ENCODE peak calls at places on chromosomes 1 and 21, in five cellular contexts. L is MM.1S, Y is adrenal gland, T is WTC11, U is OCI-LY7. Q is an unnamed sample.
A peak's percentile ranks its signal among the peaks of the same experiment; 100 is the strongest.

GRCh38 chr1:221302357-221303147 is 423.3 kb downstream of the HLX start:
- DNase-seq in Y (no peak), U (no peak), L (no peak), T (no peak), Q (no peak)

GRCh38 chr1:205312866-205313680 is 8.5 kb downstream of the NUAK2 start:
- DNase-seq in U (no peak), L (peak; percentile 42), Y (no peak), T (no peak), Q (no peak)

GRCh38 chr1:23619299-23620188 is 60.2 kb upstream of the ID3 start:
- DNase-seq in Y (no peak), L (peak; percentile 91), U (peak; percentile 97), T (peak; percentile 71), Q (peak; percentile 86)

GRCh38 chr1:31669433-31669785 is 24.7 kb upstream of the PEF1 start:
- DNase-seq in U (no peak), T (no peak), L (no peak), Y (no peak), Q (no peak)

GRCh38 chr1:113950908-113951307 is 21.8 kb downstream of the HIPK1 start:
- DNase-seq in Y (no peak), U (no peak), L (no peak), T (no peak), Q (no peak)

GRCh38 chr21:35658242-35658641 is 402.1 kb downstream of the SETD4 start:
- DNase-seq in Y (no peak), T (no peak), L (no peak), U (no peak), Q (no peak)

GRCh38 chr21:18443085-18443484 is 39.5 kb upstream of the TMPRSS15 start:
- DNase-seq in U (peak; percentile 41), Y (no peak), T (no peak), L (no peak), Q (no peak)

GRCh38 chr1:37606481-37607263 is 10.9 kb upstream of the GNL2 start:
- DNase-seq in Y (no peak), U (no peak), L (no peak), T (no peak), Q (no peak)

GRCh38 chr1:153616144-153616884 is at the start of gene S100A14:
- DNase-seq in T (no peak), Y (no peak), U (no peak), L (no peak), Q (no peak)

GRCh38 chr1:182962554-182963115 is 9.7 kb upstream of the SHCBP1L start:
- DNase-seq in L (peak; percentile 95), Y (peak; percentile 81), U (peak; percentile 81), T (peak; percentile 69), Q (peak; percentile 87)

GRCh38 chr1:11682287-11682771 is 1.4 kb upstream of the MAD2L2 start:
- DNase-seq in Y (no peak), T (peak; percentile 75), U (no peak), L (no peak), Q (no peak)

GRCh38 chr1:167312871-167313270 is 92.2 kb downstream of the POU2F1 start:
- DNase-seq in U (no peak), L (no peak), T (no peak), Y (no peak), Q (no peak)

GRCh38 chr21:45554477-45555175 is 12.4 kb upstream of the SLC19A1 start:
- DNase-seq in U (peak; percentile 72), Y (peak; percentile 85), T (peak; percentile 80), L (peak; percentile 92), Q (peak; percentile 94)

GRCh38 chr1:37480581-37481288 is 6.4 kb downstream of the ZC3H12A start:
- DNase-seq in U (no peak), Y (no peak), T (no peak), L (no peak), Q (no peak)

GRCh38 chr1:245086389-245086969 is 68.3 kb upstream of the KIF26B start:
- DNase-seq in T (no peak), L (no peak), Y (no peak), U (no peak), Q (no peak)

GRCh38 chr21:37032877-37033471 is 26.5 kb downstream of the RIPPLY3 start:
- DNase-seq in T (no peak), U (no peak), Y (peak; percentile 53), L (no peak), Q (no peak)

GRCh38 chr1:36752431-36752830 is 269.7 kb upstream of the CSF3R start:
- DNase-seq in T (no peak), L (no peak), Y (no peak), U (no peak), Q (no peak)

GRCh38 chr21:41095983-41096382 is 72.0 kb upstream of the BACE2 start:
- DNase-seq in L (no peak), T (no peak), U (no peak), Y (peak; percentile 11), Q (no peak)

GRCh38 chr1:101312192-101312591 is 75.4 kb downstream of the S1PR1 start:
- DNase-seq in U (no peak), Y (no peak), L (peak; percentile 19), T (no peak), Q (no peak)

GRCh38 chr1:38804062-38804886 is 55.3 kb downstream of the RRAGC start:
- DNase-seq in L (no peak), U (no peak), T (peak; percentile 63), Y (no peak), Q (peak; percentile 45)

DNA sequence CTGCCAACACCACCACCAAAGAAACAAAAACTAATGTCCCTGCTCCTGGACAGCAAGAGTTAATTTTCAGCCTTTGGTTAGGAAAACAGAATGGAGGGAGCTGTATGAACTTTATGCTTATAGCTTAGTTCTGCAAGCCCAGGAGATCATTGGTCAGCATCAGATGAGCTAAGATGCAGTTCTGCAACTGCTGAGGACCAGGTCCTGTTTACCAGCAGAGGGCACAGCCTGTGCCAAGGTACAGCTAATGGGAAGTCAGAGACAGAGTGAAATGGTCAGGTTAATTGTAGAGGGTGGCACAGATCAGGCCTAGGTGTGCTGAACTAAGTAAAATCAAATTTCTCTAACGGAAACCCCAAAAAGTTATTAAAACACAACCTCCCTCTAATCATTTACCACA is 161.3 kb downstream of the ROR1 start:
- DNase-seq in U (no peak), L (peak; percentile 56), T (no peak), Y (peak; percentile 18), Q (no peak)
- TF ChIP-seq CTCF in U (no peak), L (peak; percentile 55), T (no peak), Y (peak; percentile 29), Q (peak; percentile 11)

GRCh38 chr1:19612516-19612915 is 31.6 kb upstream of the NBL1 start:
- DNase-seq in Y (no peak), T (no peak), U (no peak), L (no peak), Q (no peak)

GRCh38 chr1:19616489-19616888 is 27.6 kb upstream of the NBL1 start:
- DNase-seq in U (no peak), Y (no peak), T (no peak), L (no peak), Q (no peak)

GRCh38 chr1:19613075-19613748 is 30.9 kb upstream of the NBL1 start:
- DNase-seq in U (no peak), T (no peak), Y (no peak), L (no peak), Q (no peak)

GRCh38 chr1:19618428-19618827 is 25.7 kb upstream of the NBL1 start:
- DNase-seq in Y (no peak), L (no peak), U (no peak), T (no peak), Q (no peak)

GRCh38 chr1:19615438-19615837 is 28.7 kb upstream of the NBL1 start:
- DNase-seq in Y (no peak), T (no peak), U (no peak), L (no peak), Q (no peak)
- TF ChIP-seq CTCF in Y (no peak), T (no peak), U (no peak), L (no peak), Q (no peak)

DNA sequence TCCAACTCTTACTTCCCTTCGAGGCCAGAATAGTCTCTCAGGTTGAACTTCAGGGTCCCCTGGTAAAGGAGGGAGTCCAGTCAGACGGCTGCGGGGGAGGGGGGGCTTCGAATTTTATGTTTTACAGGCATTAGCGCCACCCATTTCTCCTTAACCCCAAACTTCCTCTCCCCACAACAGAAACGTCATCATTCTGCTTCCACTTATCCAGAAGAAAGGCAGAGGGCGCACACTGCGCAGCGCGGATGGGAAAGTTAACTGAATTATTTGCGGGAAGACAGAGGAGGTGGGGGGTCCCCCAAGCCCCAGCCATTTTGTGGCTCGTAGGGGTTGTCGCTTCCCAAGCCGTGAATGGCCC is 529 bp upstream of the PRMT2 start:
- DNase-seq in U (peak; percentile 69), L (peak; percentile 67), Y (peak; percentile 75), T (peak; percentile 61), Q (peak; percentile 48)
- TF ChIP-seq CTCF in U (peak; percentile 53), L (no peak), Y (no peak), T (no peak), Q (peak; percentile 22)

DNA sequence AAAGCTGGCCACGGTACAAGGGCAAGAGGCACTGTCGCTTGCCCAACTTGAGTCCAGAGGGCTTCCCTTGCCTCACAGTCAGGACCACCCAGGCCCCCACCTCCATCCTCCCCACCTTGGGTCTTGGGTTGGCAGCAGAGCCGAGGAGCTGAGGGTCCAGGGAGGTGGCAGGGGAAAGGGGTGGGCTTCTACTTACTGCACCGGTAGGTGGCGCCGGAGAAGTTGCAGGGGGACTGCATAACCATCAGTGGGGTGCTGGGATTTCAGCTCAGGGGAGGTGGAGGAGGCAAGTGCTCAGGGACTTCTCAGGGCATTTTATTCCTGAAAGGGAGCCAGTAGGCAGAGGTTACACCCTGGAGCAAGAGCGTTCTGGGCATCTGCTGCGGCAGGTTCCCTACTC is 44.0 kb downstream of the TRIM62 start:
- DNase-seq in U (peak; percentile 65), Y (peak; percentile 33), L (no peak), T (peak; percentile 86), Q (no peak)
- TF ChIP-seq CTCF in U (peak; percentile 86), Y (peak; percentile 10), L (peak; percentile 15), T (peak; percentile 61), Q (peak; percentile 47)

Q was measured in GM13977.